ENCODE peak calls at places on chromosome 2, in four cellular contexts. C is lower lobe of right lung, K is tibial artery, I is PC-9. G is an unnamed sample.

GRCh38 chr2:206614825-206615224 is 27.5 kb upstream of the FAM237A start:
- DNase-seq in K (no peak), C (no peak), I (peak; percentile 51), G (no peak)

GRCh38 chr2:26704441-26704977 is 12.0 kb downstream of the KCNK3 start:
- DNase-seq in K (no peak), C (no peak), I (no peak), G (no peak)

GRCh38 chr2:183614797-183615429 is 490.7 kb downstream of the NUP35 start:
- DNase-seq in C (no peak), I (no peak), K (no peak), G (no peak)

GRCh38 chr2:222169346-222169745 is 129.5 kb downstream of the PAX3 start:
- DNase-seq in K (no peak), C (no peak), I (no peak), G (no peak)

GRCh38 chr2:15693926-15694588 is 102.4 kb downstream of the DDX1 start:
- DNase-seq in K (no peak), I (no peak), C (no peak), G (no peak)

GRCh38 chr2:2057125-2057721 is 273.9 kb downstream of the MYT1L start:
- DNase-seq in K (peak; percentile 62), C (peak; percentile 64), I (no peak), G (no peak)

GRCh38 chr2:62216616-62217015 is 20.7 kb downstream of the B3GNT2 start:
- DNase-seq in I (no peak), C (no peak), K (peak; percentile 52), G (no peak)

GRCh38 chr2:112480540-112481049 is 1.4 kb upstream of the TTL start:
- DNase-seq in C (no peak), I (peak; percentile 9), K (no peak), G (no peak)

GRCh38 chr2:166081852-166082251 is 46.0 kb downstream of the SCN1A start:
- DNase-seq in I (no peak), C (no peak), K (no peak), G (no peak)

GRCh38 chr2:39470580-39470979 is 33.5 kb upstream of the MAP4K3 start:
- DNase-seq in I (no peak), C (no peak), K (no peak), G (no peak)

GRCh38 chr2:203743441-203743932 is 37.0 kb downstream of the CD28 start:
- DNase-seq in I (no peak), C (no peak), K (peak; percentile 48), G (peak; percentile 25)

GRCh38 chr2:46119453-46119852 is 177.8 kb upstream of the EPAS1 start:
- DNase-seq in C (no peak), K (no peak), I (no peak), G (no peak)

GRCh38 chr2:175679231-175679630 is 322.8 kb downstream of the LNPK start:
- DNase-seq in K (no peak), I (no peak), C (no peak), G (no peak)

GRCh38 chr2:38274286-38275276 is 102.5 kb downstream of the ATL2 start:
- DNase-seq in K (no peak), I (peak; percentile 41), C (no peak), G (no peak)
- TF ChIP-seq CTCF in K (peak; percentile 59), I (peak; percentile 95), C (peak; percentile 64), G (peak; percentile 66)

DNA sequence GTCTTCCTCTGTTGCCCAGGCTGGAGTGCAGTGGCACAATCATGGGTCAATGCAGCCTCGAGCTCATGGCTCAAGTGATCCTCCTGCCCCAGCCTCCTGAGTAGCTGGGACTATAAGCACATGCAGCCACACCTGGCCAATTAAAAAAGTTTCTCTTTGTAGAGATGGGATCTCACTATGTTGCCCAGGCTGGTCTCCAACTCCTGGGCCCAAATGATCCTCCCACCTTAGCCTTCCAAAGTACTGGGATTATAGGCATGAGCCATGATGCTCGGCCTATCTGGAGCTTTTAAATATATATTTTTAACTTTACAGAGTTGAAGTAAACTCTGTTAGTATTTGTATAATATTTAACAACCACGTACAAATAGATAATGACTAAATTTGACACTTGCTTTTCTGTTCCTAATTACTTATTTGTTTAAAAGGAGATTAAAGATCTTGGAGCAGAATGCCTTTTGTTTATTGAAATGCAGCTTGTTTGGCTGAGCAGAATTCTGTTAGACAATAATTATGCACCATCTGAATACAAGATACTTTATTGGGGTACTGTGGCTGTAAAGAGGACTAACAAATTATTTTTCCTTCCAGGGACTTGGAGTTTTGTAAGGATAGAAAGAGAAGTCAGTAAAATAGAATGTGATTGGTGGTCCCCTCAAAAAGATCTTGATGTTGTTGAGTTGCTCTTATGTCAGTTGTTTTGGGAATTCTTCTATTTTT is 175.0 kb downstream of the FMNL2 start:
- DNase-seq in K (no peak), C (no peak), I (no peak), G (no peak)
- H3K4me1 ChIP-seq in K (no peaks in the 10 kb centered on the region), C (peaks cover 22% of the 10 kb centered on the region), I (peaks cover 55% of the 10 kb centered on the region), G (peaks cover 29% of the 10 kb centered on the region)

DNA sequence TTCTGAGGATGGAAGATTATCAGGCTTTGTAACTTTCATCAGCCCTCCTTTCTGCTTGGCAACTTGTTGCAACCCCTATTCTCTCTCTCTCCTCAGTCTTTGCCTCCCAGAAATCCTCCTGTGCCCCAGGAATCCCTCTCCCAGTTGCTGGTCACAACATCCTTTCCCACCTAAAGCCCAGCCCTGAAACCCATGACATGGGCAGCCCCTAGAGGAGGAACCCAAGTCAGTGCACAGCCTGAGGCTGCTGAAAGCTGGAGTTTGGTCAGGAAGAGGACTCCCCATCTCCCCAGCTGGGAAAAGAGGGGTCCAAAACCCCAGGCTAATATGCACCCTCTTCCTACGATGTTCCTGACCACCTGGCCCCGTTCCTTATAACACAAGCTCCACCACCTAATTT is 29.5 kb downstream of the PKDCC start:
- DNase-seq in K (no peak), I (no peak), C (no peak), G (no peak)
- H3K27ac ChIP-seq in K (no peak overlapping the region), I (no peak overlapping the region), C (peak overlapping the region; percentile 24), G (no peak overlapping the region)

DNA sequence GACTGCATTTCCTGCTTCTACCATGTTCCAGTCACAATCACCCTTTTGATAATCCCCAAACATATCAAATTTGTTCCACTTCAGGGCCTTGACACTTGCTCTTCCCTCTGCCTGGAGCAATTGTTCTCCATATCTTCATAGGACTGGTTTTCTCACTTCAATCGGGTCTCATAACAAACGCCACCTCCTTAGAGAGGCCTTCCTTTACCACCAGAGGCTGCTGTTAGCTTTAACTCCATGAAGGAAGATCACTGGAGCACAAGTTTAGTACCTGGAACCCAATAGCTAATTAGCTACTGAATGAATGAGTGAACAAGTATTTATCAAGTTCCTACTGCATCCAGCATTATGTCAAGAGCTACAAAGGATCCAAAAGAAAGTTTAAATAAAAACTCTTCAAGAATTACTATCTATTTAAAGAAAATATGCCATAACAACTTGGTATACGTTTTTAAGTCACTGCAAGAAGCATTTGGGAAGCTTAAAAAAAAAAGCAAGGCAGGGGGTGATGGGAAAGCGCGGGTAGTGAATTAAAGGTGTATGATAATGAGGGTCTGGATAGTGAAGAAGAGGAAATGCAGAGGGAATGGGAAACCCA is 58.8 kb downstream of the BAZ2B start:
- DNase-seq in K (no peak), I (no peak), C (no peak), G (no peak)
- TF ChIP-seq CTCF in K (no peak), I (peak; percentile 21), C (peak; percentile 41), G (no peak)

GRCh38 chr2:36456227-36456788 is 100.7 kb downstream of the CRIM1 start:
- DNase-seq in K (peak; percentile 78), C (peak; percentile 63), I (no peak), G (peak; percentile 27)

GRCh38 chr2:36462311-36462710 is 106.7 kb downstream of the CRIM1 start:
- DNase-seq in C (no peak), I (no peak), K (no peak), G (no peak)

GRCh38 chr2:36458106-36458505 is 102.5 kb downstream of the CRIM1 start:
- DNase-seq in C (no peak), I (no peak), K (no peak), G (no peak)

GRCh38 chr2:36461039-36461681 is 105.6 kb downstream of the CRIM1 start:
- DNase-seq in I (no peak), K (no peak), C (no peak), G (no peak)

DNA sequence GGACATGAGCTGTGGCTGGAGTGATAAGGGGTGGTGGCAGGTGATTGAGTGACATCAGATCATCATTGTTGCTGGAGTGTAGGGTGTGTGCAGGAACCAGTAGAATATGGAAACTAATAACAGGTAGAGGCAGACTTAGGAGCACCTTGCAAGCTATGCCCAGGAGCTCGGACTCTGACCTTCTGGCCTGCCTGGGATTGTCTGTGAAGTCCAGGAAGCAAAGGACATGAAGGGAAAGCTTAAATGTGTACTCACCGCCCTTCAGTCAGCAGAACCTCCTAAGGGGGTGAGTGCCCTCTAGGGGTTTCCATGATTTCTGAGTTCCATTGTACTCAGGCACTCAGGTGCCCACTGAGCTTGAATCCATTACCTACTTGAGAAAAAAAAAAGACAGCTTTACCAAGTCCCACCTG is 104.2 kb downstream of the CRIM1 start:
- DNase-seq in C (no peak), K (no peak), I (peak; percentile 62), G (no peak)
- H3K4me1 ChIP-seq in C (peaks cover 65% of the 10 kb centered on the region), K (peaks cover 4% of the 10 kb centered on the region), I (peaks cover 37% of the 10 kb centered on the region), G (peaks cover 82% of the 10 kb centered on the region)

DNA sequence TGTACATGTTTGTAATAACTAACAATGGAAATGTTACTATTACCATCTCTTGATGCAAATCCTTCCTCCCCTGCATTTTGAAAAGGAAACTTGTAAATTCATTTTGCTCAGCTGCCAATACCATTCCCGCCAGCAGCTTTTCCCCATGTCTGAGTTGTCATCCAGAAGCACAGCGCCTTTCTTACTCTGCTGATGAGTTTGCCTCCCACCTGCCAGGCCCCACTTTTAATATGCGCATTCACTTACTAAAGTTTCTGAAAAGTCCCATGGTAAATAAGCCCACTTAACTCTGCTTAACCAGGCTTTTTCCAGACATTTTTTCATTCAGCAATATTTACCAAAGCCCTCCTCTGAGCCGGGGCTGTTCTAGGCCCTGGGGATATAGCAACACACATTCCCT is 3.9 kb downstream of the CHST10 start:
- DNase-seq in C (no peak), I (no peak), K (no peak), G (no peak)
- H3K27ac ChIP-seq in C (no peak overlapping the region), I (no peak overlapping the region), K (no peak overlapping the region), G (no peak overlapping the region)

DNA sequence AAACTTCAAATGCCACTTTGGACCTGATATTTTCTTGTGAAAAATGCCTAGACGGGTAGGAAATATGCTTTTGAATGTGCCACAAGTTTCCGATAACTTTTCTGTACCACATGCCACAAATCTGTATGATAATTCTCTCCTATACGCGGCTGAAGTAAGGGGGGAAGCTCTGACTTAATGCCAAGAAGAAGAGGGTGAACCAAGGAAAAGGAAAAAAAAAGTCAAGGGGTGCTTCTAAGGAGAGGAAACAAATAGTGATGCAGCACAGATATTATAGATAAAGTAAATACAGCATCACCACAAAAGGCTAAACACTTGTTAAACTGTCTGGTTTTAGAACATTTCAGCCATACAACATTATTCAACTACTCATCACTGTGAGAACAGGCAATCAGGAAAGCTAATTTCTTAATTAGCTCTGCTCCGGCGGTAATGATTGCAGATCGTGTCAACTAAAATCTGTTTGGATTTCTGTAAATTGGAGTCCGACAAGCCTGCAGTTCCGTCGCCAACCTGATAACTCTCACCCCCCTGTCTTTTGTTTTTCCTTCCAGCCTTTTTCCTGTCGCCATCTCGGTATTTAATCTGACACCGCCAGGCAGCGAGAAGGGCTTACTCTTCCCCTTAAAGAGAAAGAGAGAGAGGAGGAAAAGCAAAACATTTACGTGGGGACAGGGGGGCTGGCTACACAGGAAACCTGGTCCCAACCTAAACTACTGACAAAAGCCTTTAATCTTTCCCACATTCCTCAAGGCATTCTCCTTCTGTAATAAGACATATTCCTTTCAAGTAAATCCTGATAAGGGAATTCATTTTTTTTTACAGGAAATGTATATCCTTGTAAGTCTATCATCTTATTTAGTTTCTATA is 67.5 kb downstream of the ZEB2 start:
- DNase-seq in C (no peak), I (no peak), K (no peak), G (no peak)
- TF ChIP-seq CTCF in C (no peak), I (no peak), K (peak; percentile 17), G (peak; percentile 58)